ENCODE peak calls at places on chromosomes 16 and 17, in nine cellular contexts. M is astrocyte of the spinal cord, K is T-helper 1 cell, X is amygdala, V is NCI-H2029, O is GM04504, F is dermis microvascular lymphatic vessel endothelial cell, W is thoracic aorta, E is AG10803. N is an unnamed sample.

GRCh38 chr16:63684702-63685101 is 1437.2 kb downstream of the CDH11 start:
- DNase-seq in K (no peak), O (no peak), X (no peak), E (no peak), M (no peak), V (no peak), W (no peak), F (no peak), N (no peak)

GRCh38 chr16:85381738-85382592 is 231.2 kb upstream of the GSE1 start:
- DNase-seq in F (peak), M (peak), K (no peak), V (no peak), W (no peak), O (no peak), X (no peak), E (no peak), N (peak)

GRCh38 chr17:2174048-2174447 is 119.1 kb downstream of the HIC1 start:
- DNase-seq in X (no peak), W (no peak), F (no peak), M (peak), K (no peak), V (no peak), O (no peak), E (no peak), N (no peak)

GRCh38 chr17:56038136-56038535 is 115.1 kb upstream of the ANKFN1 start:
- DNase-seq in E (no peak), O (no peak), K (no peak), F (no peak), V (no peak), X (no peak), M (no peak), W (no peak), N (no peak)

GRCh38 chr17:18966831-18967624 is 15.1 kb downstream of the SLC5A10 start:
- DNase-seq in K (no peak), M (peak), X (no peak), V (peak), F (peak), E (peak), W (no peak), O (no peak), N (peak)

GRCh38 chr17:27631409-27631755 is 394 bp downstream of the LGALS9 start:
- DNase-seq in M (no peak), V (no peak), F (peak), O (no peak), E (no peak), X (no peak), K (no peak), W (no peak), N (no peak)

GRCh38 chr17:81241648-81242420 is 2.7 kb downstream of the NDUFAF8 start:
- DNase-seq in O (no peak), V (no peak), M (peak), F (peak), E (peak), X (no peak), K (peak), W (no peak), N (peak)

GRCh38 chr17:59620518-59621259 is 994 bp downstream of the CLTC start:
- DNase-seq in E (peak), M (peak), K (peak), V (peak), O (no peak), W (no peak), X (no peak), F (peak), N (peak)

GRCh38 chr16:17275076-17275732 is 195.6 kb downstream of the XYLT1 start:
- DNase-seq in K (no peak), E (no peak), X (no peak), V (no peak), W (no peak), O (no peak), M (peak), F (no peak), N (no peak)

GRCh38 chr17:74842599-74843351 is 16.9 kb downstream of the GRIN2C start:
- DNase-seq in E (peak), M (peak), V (peak), O (peak), K (no peak), X (no peak), F (peak), W (no peak), N (peak)

GRCh38 chr16:1311738-1312458 is 2.5 kb downstream of the UBE2I start:
- DNase-seq in X (no peak), K (no peak), W (no peak), O (no peak), E (peak), F (no peak), V (no peak), M (no peak), N (no peak)

GRCh38 chr16:4414187-4414909 is 2.0 kb downstream of the CORO7 start:
- DNase-seq in E (no peak), V (peak), W (no peak), M (no peak), X (no peak), F (no peak), O (no peak), K (peak), N (no peak)

GRCh38 chr17:6914711-6915110 is 81.1 kb upstream of the ALOX12 start:
- DNase-seq in F (no peak), M (no peak), K (no peak), W (no peak), V (no peak), O (no peak), E (no peak), X (no peak), N (no peak)

GRCh38 chr17:57662021-57662420 is 83.1 kb downstream of the CCDC182 start:
- DNase-seq in E (no peak), O (no peak), F (no peak), V (peak), K (no peak), X (no peak), M (no peak), W (no peak), N (no peak)

GRCh38 chr16:9844361-9844760 is 337.9 kb downstream of the GRIN2A start:
- DNase-seq in O (peak), E (peak), X (no peak), K (no peak), V (no peak), W (no peak), F (no peak), M (no peak), N (peak)

GRCh38 chr17:18257747-18258355 is 687 bp downstream of the FLII start:
- DNase-seq in E (peak), W (peak), O (peak), F (peak), K (peak), V (no peak), M (peak), X (no peak), N (peak)

GRCh38 chr17:50491510-50491909 is 12.8 kb downstream of the RSAD1 start:
- DNase-seq in X (no peak), W (no peak), V (no peak), K (no peak), E (no peak), M (no peak), F (no peak), O (no peak), N (peak)

GRCh38 chr17:58517378-58517927 is 3.0 kb upstream of the MTMR4 start:
- DNase-seq in K (no peak), E (no peak), F (no peak), W (no peak), X (no peak), M (no peak), V (no peak), O (no peak), N (no peak)

GRCh38 chr16:1759511-1759910 is 11.8 kb downstream of the NME3 start:
- DNase-seq in K (no peak), E (no peak), V (no peak), F (no peak), M (no peak), O (no peak), X (no peak), W (no peak), N (no peak)

GRCh38 chr17:42312285-42313130 is 24.2 kb downstream of the STAT5A start:
- DNase-seq in W (no peak), X (peak), V (peak), O (peak), K (peak), E (peak), M (peak), F (peak), N (peak)

GRCh38 chr17:79306688-79307323 is 232.2 kb downstream of the ENGASE start:
- DNase-seq in M (no peak), X (no peak), K (no peak), F (no peak), V (peak), O (no peak), W (peak), E (no peak), N (no peak)

GRCh38 chr17:32870027-32870670 is 6.8 kb downstream of the MYO1D start:
- DNase-seq in O (peak), V (no peak), W (no peak), F (peak), X (no peak), M (no peak), E (peak), K (no peak), N (peak)

GRCh38 chr17:3810019-3810418 is 9.0 kb upstream of the ITGAE start:
- DNase-seq in X (no peak), V (no peak), O (no peak), K (no peak), M (no peak), W (no peak), F (no peak), E (no peak), N (no peak)

GRCh38 chr17:29570521-29570920 is 2.0 kb downstream of the TP53I13 start:
- DNase-seq in V (no peak), M (no peak), X (no peak), F (no peak), W (no peak), K (no peak), O (no peak), E (no peak), N (no peak)

GRCh38 chr16:74438492-74438979 is 17.3 kb upstream of the CLEC18B start:
- DNase-seq in K (no peak), X (no peak), W (no peak), F (peak), V (no peak), M (no peak), E (no peak), O (no peak), N (peak)

GRCh38 chr17:4445731-4446130 is 12.0 kb downstream of the SPNS3 start:
- DNase-seq in E (no peak), V (no peak), K (no peak), X (no peak), F (no peak), W (no peak), O (no peak), M (no peak), N (no peak)

GRCh38 chr17:7842950-7843535 is 9.0 kb downstream of the KDM6B start:
- DNase-seq in K (no peak), X (no peak), O (peak), V (peak), M (no peak), W (no peak), E (peak), F (peak), N (peak)